ENCODE peak calls at places on chromosomes 7 and 10, in four cellular contexts. S is HepG2, I is GM12878, T is H1. B is an unnamed sample.

GRCh38 chr7:40733578-40733977 is 598.8 kb downstream of the SUGCT start:
- DNase-seq in T (no peak), S (peak; percentile 66), I (no peak), B (no peak)

GRCh38 chr10:84308481-84309304 is 19.7 kb upstream of the CCSER2 start:
- DNase-seq in S (no peak), I (peak; percentile 26), T (no peak), B (peak; percentile 29)

GRCh38 chr10:125130886-125131285 is 29.5 kb downstream of the CTBP2 start:
- DNase-seq in S (no peak), T (no peak), I (no peak), B (no peak)

GRCh38 chr10:4947635-4948596 is 15.3 kb upstream of the AKR1C1 start:
- DNase-seq in S (peak; percentile 100), T (no peak), I (no peak), B (no peak)

GRCh38 chr7:47474937-47475879 is 106.7 kb downstream of the TNS3 start:
- DNase-seq in S (peak; percentile 98), T (no peak), I (peak; percentile 32), B (peak; percentile 50)

GRCh38 chr7:8128457-8129322 is 133.3 kb downstream of the ICA1 start:
- DNase-seq in I (no peak), T (no peak), S (no peak), B (no peak)

GRCh38 chr10:87752571-87752970 is 65.5 kb downstream of the ATAD1 start:
- DNase-seq in S (no peak), I (no peak), T (no peak), B (no peak)

GRCh38 chr10:70762441-70763177 is 22.6 kb downstream of the TBATA start:
- DNase-seq in S (no peak), T (no peak), I (no peak), B (no peak)

GRCh38 chr7:158685727-158686126 is 18.9 kb downstream of the NCAPG2 start:
- DNase-seq in S (no peak), I (no peak), T (no peak), B (no peak)

GRCh38 chr10:119871881-119872609 is 598 bp downstream of the MCMBP start:
- DNase-seq in T (peak; percentile 67), I (no peak), S (no peak), B (peak; percentile 14)

GRCh38 chr7:65307651-65308299 is 65.9 kb upstream of the ZNF92 start:
- DNase-seq in T (peak; percentile 72), S (peak; percentile 57), I (peak; percentile 20), B (peak; percentile 82)

GRCh38 chr10:79129361-79129997 is 60.7 kb downstream of the ZMIZ1 start:
- DNase-seq in I (no peak), T (peak; percentile 90), S (peak; percentile 45), B (peak; percentile 67)

GRCh38 chr7:81791578-81792524 is 22.0 kb upstream of the HGF start:
- DNase-seq in S (no peak), I (no peak), T (no peak), B (no peak)

GRCh38 chr10:51389415-51390342 is 309.7 kb downstream of the CSTF2T start:
- DNase-seq in I (peak; percentile 2), S (peak; percentile 32), T (peak; percentile 75), B (peak; percentile 53)

GRCh38 chr7:55144333-55144954 is 125.6 kb downstream of the EGFR start:
- DNase-seq in T (peak; percentile 75), S (no peak), I (no peak), B (peak; percentile 27)

GRCh38 chr10:101224060-101224909 is 5.0 kb downstream of the LBX1 start:
- DNase-seq in I (no peak), S (no peak), T (no peak), B (no peak)

GRCh38 chr10:13587367-13587766 is 602 bp downstream of the PRPF18 start:
- DNase-seq in T (peak; percentile 49), S (peak; percentile 6), I (no peak), B (peak; percentile 42)

GRCh38 chr7:371119-371778 is 81.3 kb downstream of the FOXL3 start:
- DNase-seq in I (no peak), S (peak; percentile 90), T (peak; percentile 44), B (peak; percentile 41)

GRCh38 chr10:125407000-125407502 is 246.7 kb upstream of the CTBP2 start:
- DNase-seq in I (no peak), T (no peak), S (no peak), B (no peak)

GRCh38 chr7:30843741-30844482 is 67.7 kb upstream of the AQP1 start:
- DNase-seq in S (no peak), T (no peak), I (no peak), B (no peak)

GRCh38 chr7:77687100-77687746 is 9.0 kb upstream of the RSBN1L start:
- DNase-seq in I (no peak), T (no peak), S (no peak), B (no peak)

GRCh38 chr10:806451-807162 is 117.1 kb upstream of the DIP2C start:
- DNase-seq in T (no peak), I (no peak), S (no peak), B (no peak)

GRCh38 chr7:133365892-133366291 is 113.0 kb downstream of the EXOC4 start:
- DNase-seq in S (no peak), T (no peak), I (no peak), B (no peak)

GRCh38 chr7:18037609-18038008 is 10.0 kb upstream of the PRPS1L1 start:
- DNase-seq in T (no peak), S (no peak), I (no peak), B (no peak)

GRCh38 chr7:28354601-28355062 is 57.7 kb upstream of the CREB5 start:
- DNase-seq in S (no peak), T (no peak), I (no peak), B (no peak)

GRCh38 chr7:38704041-38704547 is 72.9 kb upstream of the AMPH start:
- DNase-seq in I (no peak), T (no peak), S (no peak), B (no peak)

GRCh38 chr7:38702002-38702535 is 70.9 kb upstream of the AMPH start:
- DNase-seq in I (no peak), T (no peak), S (no peak), B (no peak)

GRCh38 chr7:38699481-38699880 is 68.3 kb upstream of the AMPH start:
- DNase-seq in T (no peak), I (no peak), S (no peak), B (no peak)

GRCh38 chr7:38703093-38703492 is 71.9 kb upstream of the AMPH start:
- DNase-seq in I (no peak), S (peak; percentile 8), T (no peak), B (no peak)

DNA sequence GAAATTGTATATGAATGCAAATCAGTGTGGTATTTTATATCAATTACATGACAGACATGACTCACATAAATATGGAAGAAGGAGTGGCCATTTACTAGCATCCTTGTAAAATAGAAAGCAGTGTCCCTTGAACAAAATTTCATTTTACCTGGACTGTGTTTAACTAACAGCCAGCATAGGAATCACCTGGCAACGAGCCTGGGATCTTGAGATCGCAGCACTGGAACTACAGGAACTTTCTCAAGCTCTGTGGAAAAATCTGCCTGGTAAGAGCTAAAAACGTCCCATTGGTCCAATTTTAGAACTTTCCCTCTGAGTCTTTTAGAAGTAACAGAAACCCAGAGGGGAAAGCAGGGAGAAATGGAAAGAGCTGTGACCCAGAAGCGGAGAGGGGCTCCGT is 68.9 kb upstream of the AMPH start:
- DNase-seq in T (no peak), S (no peak), I (no peak), B (no peak)
- TF ChIP-seq SIN3A in T (no peak), S (no peak), I (no peak), B (no peak)

DNA sequence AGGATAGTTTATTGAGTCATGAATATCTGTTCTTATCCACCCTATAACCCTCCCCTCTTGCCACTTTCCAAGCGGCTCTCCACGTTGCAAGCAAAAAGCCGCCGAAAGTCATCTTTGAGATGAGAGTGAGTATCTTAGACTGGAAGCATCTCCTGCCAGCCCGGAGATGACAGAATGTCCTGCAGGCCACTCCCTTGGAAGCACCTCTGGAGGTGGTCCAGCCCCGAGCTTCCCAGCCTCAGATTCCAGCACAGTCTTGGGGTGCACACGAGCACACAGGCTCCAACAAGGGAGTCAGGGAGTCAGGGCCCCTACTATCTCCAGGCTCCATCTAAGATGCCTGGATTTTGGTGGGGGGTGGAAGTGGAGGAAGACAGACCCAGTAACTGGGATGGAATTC is 5.5 kb upstream of the ELN start:
- DNase-seq in I (no peak), S (no peak), T (no peak), B (no peak)
- TF ChIP-seq HDAC2 in I (no peak), S (no peak), T (no peak), B (no peak)

GRCh38 chr7:35420657-35421056 is 166.8 kb upstream of the TBX20 start:
- DNase-seq in T (no peak), S (no peak), I (no peak), B (no peak)

GRCh38 chr7:35418716-35419425 is 165.0 kb upstream of the TBX20 start:
- DNase-seq in T (no peak), I (no peak), S (no peak), B (no peak)

GRCh38 chr7:35416568-35416967 is 162.7 kb upstream of the TBX20 start:
- DNase-seq in T (no peak), I (no peak), S (no peak), B (no peak)

GRCh38 chr7:35411331-35411730 is 157.4 kb upstream of the TBX20 start:
- DNase-seq in T (no peak), S (no peak), I (no peak), B (no peak)

DNA sequence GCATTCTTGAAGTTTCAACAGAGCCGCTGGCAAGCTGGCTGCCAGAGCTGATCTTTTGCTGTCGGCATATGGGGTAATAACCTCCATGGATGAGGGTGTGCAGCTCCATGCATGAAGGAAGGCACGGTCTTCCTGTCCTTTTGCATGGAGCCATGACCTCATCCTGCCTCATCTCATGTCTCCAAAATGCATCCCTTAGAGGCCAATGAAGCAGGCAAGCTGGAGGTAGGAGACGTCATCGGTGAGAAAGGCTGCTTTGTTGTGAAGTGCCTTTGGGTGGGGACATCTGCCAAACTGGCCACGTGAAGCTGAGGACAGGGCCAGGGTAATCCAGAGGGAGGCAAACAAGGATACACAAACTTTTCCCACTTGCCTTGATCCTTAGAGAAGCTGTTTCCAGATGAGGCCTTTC is 161.5 kb upstream of the TBX20 start:
- DNase-seq in S (no peak), T (no peak), I (no peak), B (no peak)
- TF ChIP-seq MAX in S (no peak), T (no peak), I (no peak), B (no peak)

DNA sequence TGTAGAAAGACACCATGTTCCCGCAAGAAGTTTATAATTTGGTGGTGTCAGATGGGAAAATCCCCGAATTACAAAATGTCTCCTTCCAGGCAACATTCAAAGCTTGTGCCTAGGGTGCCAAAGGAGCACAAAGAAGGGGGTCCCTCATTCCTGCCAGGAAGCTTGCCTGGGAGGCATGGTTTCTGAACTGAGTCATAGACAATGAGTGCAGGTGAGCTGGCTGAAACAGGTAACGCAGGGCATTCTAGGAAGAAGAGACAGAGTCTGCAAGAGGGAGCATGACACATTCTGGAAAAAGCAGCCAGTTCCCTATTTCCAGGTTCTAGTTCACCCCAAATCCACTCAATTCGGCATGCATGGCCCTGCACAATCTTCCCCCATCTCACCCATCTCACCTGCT is 11.9 kb upstream of the CALU start:
- DNase-seq in S (no peak), T (peak; percentile 20), I (no peak), B (no peak)
- TF ChIP-seq SIN3A in S (no peak), T (no peak), I (no peak), B (no peak)

GRCh38 chr7:150405584-150406310 is 26.6 kb downstream of the ZNF775 start:
- DNase-seq in S (no peak), I (no peak), T (peak; percentile 78), B (peak; percentile 87)
- TF ChIP-seq HDAC2 in S (no peak), I (no peak), T (no peak), B (no peak)